ENCODE peak calls at places on chromosomes 13 and 19, in eight cellular contexts. X, U, F, Q, V, G, O and S are unnamed samples.

GRCh38 chr13:102620512-102620911 is 23.7 kb downstream of the TPP2 start:
- DNase-seq in X (peak), U (no peak), F (no peak), Q (no peak), V (no peak), G (no peak), O (no peak), S (no peak)

GRCh38 chr19:45250216-45250831 is 747 bp upstream of the MARK4 start:
- DNase-seq in X (no peak), U (no peak), F (no peak), Q (no peak), V (no peak), G (no peak), O (no peak), S (no peak)

GRCh38 chr13:42745655-42746054 is 35.7 kb upstream of the FAM216B start:
- DNase-seq in X (no peak), U (no peak), F (no peak), Q (no peak), V (no peak), G (no peak), O (no peak), S (no peak)

GRCh38 chr13:114140909-114141255 is 8.5 kb upstream of the RASA3 start:
- DNase-seq in X (no peak), U (no peak), F (peak), Q (no peak), V (no peak), G (no peak), O (no peak), S (no peak)

GRCh38 chr19:13506550-13506878 is 235 bp upstream of the CACNA1A start:
- DNase-seq in X (no peak), U (no peak), F (peak), Q (no peak), V (no peak), G (no peak), O (no peak), S (no peak)

GRCh38 chr13:31970237-31970930 is 61.2 kb upstream of the FRY start:
- DNase-seq in X (no peak), U (no peak), F (no peak), Q (no peak), V (no peak), G (no peak), O (no peak), S (no peak)

GRCh38 chr13:91247768-91248167 is 99.7 kb upstream of the MIR17HG start:
- DNase-seq in X (no peak), U (no peak), F (no peak), Q (no peak), V (no peak), G (no peak), O (no peak), S (no peak)

GRCh38 chr13:35700661-35701060 is 224.2 kb upstream of the MAB21L1 start:
- DNase-seq in X (no peak), U (no peak), F (no peak), Q (no peak), V (no peak), G (no peak), O (no peak), S (no peak)

GRCh38 chr13:63393112-63393511 is 1977.5 kb upstream of the PCDH20 start:
- DNase-seq in X (no peak), U (no peak), F (no peak), Q (no peak), V (no peak), G (no peak), O (no peak), S (no peak)

GRCh38 chr19:38736413-38737280 is 7.6 kb downstream of the CAPN12 start:
- DNase-seq in X (peak), U (peak), F (peak), Q (no peak), V (peak), G (peak), O (peak), S (peak)

GRCh38 chr13:43782686-43783085 is 4.1 kb downstream of the ENOX1 start:
- DNase-seq in X (no peak), U (no peak), F (no peak), Q (no peak), V (no peak), G (no peak), O (no peak), S (no peak)
- TF ChIP-seq CTCF in X (no peak), U (no peak), F (no peak), Q (no peak), V (no peak), G (no peak), O (no peak), S (no peak)

DNA sequence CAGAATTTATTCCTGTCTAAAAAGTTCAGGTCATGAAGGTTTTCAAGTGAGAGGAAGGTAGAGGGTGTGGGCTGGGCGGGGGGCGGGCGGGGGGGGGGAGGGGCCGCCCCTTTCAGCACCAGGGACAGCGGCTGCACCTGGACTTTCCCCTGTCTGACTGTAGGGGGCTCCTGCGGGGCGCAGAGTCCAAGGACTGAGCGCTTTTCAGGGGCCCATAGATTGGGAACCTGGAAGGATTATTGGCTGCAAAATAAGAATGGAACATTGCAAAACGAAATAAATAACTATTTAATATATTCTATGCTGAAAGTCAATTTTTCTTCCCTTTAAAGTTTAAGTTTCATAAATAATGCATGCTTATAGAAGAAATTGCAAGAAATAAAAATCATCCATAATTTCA is 8.9 kb upstream of the CYP4F3 start:
- DNase-seq in X (peak), U (no peak), F (peak), Q (no peak), V (no peak), G (no peak), O (no peak), S (no peak)
- TF ChIP-seq CTCF in X (peak), U (no peak), F (peak), Q (no peak), V (peak), G (peak), O (no peak), S (no peak)

DNA sequence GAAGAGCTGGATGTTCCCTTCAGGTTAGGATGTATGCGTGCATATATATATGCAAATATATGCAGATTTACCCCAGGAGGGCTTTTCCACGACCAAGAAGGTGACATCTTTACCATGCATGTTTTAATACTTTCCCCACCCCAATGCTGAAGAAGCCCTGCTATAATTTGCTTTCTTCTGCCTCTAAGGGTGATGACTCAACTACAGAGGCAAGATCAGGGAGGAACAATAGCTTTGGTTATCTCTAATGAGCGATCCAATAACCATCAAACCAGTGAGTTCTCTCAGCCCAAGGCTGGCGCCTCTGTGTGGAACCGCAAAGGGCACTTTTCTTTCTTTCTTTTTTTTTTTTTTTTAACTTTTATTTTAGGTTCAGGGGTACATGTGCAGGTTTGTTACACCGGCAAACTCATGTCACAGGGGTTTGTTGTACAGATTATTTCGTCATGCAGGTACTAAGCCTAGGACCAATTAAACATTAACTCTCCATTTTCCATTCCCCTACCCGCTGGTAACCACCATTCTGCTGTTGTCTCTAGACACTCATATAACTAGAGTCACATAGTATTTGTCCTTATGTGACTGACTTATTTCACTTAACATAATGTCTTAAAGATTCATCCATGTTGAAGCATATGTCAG is 25.7 kb upstream of the UBE2L5 start:
- DNase-seq in X (no peak), U (no peak), F (no peak), Q (no peak), V (no peak), G (no peak), O (no peak), S (no peak)
- TF ChIP-seq CTCF in X (no peak), U (no peak), F (no peak), Q (no peak), V (no peak), G (no peak), O (no peak), S (no peak)

GRCh38 chr19:47600246-47601179 is 8.4 kb upstream of the BICRA start:
- DNase-seq in X (peak), U (peak), F (peak), Q (peak), V (peak), G (peak), O (peak), S (peak)
- TF ChIP-seq CTCF in X (no peak), U (peak), F (no peak), Q (no peak), V (no peak), G (no peak), O (no peak), S (no peak)

DNA sequence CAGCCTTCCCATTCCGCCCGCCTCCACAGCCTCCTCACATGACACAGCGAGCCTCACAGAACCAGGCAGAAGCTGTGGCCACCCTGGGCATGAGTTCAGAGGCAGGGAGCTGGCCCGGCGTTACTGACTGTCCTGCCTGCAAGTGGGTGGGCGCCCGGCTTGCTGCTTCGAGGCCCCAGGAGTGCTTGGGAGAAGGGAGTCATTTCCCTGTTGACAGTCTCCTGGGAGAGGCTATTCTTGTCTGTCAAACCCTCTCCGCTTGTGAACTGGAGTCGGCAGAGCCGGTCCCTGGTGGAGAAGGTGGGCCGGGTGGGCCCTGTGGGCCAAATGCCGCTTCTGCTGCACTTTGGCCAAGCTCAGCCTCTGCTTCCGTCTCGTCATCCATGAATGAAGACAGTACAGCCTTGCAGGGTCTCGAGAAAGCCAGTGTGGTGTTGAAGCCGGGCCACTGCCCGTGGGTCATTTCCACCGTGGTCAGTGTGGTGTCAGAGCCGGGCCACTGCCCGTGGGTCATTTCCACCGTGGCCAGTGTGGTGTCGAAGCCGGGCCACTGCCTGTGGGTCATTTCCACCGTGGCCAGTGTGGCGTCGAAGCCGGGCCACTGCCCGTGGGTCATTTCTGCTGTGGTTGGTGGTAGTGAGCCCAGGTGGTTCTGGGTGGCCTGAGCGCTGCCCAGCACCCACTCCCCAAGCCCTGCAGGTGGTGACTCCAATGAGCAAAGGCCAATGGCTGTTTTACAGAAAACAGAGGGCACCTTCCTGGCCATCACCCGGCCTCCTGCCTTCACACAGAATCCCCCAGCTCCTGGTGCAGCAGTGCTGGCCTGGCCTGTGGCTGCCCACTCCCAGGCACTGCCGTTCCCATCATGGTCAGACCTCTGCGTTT is 13.5 kb upstream of the F7 start:
- DNase-seq in X (no peak), U (no peak), F (no peak), Q (no peak), V (no peak), G (no peak), O (no peak), S (no peak)
- TF ChIP-seq CTCF in X (no peak), U (no peak), F (no peak), Q (no peak), V (no peak), G (no peak), O (no peak), S (no peak)

GRCh38 chr13:57557979-57558529 is 73.5 kb upstream of the PCDH17 start:
- DNase-seq in X (no peak), U (no peak), F (no peak), Q (no peak), V (no peak), G (no peak), O (no peak), S (no peak)
- TF ChIP-seq CTCF in X (no peak), U (no peak), F (no peak), Q (no peak), V (peak), G (no peak), O (no peak), S (no peak)

GRCh38 chr19:51398096-51398704 is 7.8 kb upstream of the C19orf84 start:
- DNase-seq in X (peak), U (no peak), F (no peak), Q (no peak), V (no peak), G (no peak), O (no peak), S (no peak)
- TF ChIP-seq CTCF in X (peak), U (peak), F (peak), Q (peak), V (peak), G (peak), O (peak), S (no peak)

DNA sequence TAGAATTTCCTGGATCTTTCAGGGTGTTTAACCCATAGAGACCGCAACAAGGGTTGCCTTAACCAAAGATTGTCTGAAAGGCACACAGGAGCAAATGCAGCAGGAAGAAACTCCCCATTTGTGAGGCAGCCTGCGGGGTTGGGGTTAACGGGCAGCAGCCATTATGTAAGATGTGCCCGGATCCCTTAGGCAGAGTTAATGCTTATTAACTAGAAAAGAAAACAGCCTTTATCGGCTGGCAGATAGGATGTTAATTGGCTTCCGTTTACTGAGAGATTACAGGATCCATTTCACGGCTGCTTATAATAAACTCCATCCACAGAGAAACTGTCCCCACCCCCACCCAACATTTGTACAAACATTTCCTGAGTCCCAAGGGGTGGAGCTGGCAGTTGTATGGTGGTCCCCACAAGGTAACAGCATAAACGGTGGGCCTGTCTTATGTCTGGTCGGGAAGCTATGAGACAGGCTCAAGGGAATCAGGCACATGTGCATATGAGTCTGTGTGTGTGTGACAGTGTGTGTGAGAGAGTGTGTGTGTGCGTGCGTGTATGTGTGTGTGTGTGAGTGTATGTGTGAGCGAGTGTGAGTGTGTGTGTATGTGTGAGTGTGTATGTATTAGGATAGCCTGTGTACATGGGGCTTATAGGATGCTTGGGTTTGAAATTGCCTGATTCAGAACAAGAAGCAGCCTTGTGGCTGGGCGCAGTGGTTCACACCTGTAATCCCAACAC is 10.5 kb downstream of the SLC25A42 start:
- DNase-seq in X (no peak), U (no peak), F (no peak), Q (no peak), V (no peak), G (no peak), O (no peak), S (no peak)
- TF ChIP-seq CTCF in X (no peak), U (no peak), F (no peak), Q (no peak), V (no peak), G (no peak), O (no peak), S (no peak)

DNA sequence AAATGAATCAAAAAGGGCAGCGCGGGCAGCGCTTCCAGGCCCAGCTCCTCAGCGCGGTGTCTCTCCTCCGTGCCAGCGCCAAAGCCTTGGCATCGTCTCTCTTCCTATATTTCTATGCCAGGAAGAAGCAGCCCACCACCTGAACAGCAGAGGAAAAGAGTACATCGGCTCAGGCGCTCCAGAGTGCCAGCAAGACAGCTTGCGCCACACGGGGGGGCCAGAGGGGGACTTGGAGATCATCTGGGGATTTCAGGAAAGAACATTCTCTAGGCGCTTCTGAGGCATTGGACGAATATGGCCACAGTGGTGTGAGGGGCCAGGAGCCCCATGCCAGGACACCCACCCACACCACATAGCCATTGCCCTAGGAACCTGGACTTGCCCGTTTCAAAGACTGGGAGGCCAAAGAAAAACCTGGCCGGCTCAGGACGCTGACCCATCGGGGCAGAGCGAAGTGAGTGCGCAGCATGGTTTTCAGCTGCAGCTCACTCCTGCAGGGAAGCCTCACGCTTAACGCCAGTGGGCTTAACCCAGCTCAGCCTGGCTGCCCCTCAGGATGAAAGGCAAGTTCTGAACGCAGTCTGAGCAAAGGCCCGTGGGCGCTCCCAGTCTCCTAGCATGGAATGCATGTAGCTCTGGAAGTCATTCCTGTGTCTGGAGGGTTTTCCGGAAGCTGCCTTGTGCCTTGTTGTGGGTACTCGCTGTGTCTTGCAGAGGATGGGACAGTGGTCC is 62.1 kb downstream of the GGACT start:
- DNase-seq in X (peak), U (no peak), F (no peak), Q (no peak), V (no peak), G (no peak), O (no peak), S (no peak)
- TF ChIP-seq CTCF in X (peak), U (no peak), F (no peak), Q (no peak), V (no peak), G (no peak), O (no peak), S (no peak)